ENCODE peak calls at places on chromosomes 11 and 22, in six cellular contexts. One of them, this sample, is unnamed. For H3K4me1, the result is how much of the 10 kb centered on the place peaks cover.

GRCh38 chr22:22720201-22720723 is 75.8 kb downstream of the GGTLC2 start:
- DNase-seq in neural progenitor cell: peak
- DNase-seq in adrenal gland: no peak
- DNase-seq in heart right ventricle: no peak
- DNase-seq in psoas muscle: no peak
- DNase-seq in A549: peak
- DNase-seq in this sample: no peak

GRCh38 chr22:30214703-30215405 is 31.7 kb downstream of the LIF start:
- DNase-seq in neural progenitor cell: no peak
- DNase-seq in A549: no peak
- DNase-seq in heart right ventricle: no peak
- DNase-seq in adrenal gland: no peak
- DNase-seq in psoas muscle: no peak
- DNase-seq in this sample: no peak

GRCh38 chr11:62445314-62445740 is 26.5 kb downstream of the SCGB1A1 start:
- DNase-seq in A549: no peak
- DNase-seq in neural progenitor cell: no peak
- DNase-seq in psoas muscle: no peak
- DNase-seq in adrenal gland: no peak
- DNase-seq in heart right ventricle: peak
- DNase-seq in this sample: peak

GRCh38 chr22:45006101-45006872 is 3.5 kb downstream of the PHF21B start:
- DNase-seq in neural progenitor cell: no peak
- DNase-seq in A549: no peak
- DNase-seq in adrenal gland: no peak
- DNase-seq in heart right ventricle: no peak
- DNase-seq in psoas muscle: no peak
- DNase-seq in this sample: no peak

GRCh38 chr22:25167834-25168601 is 31.6 kb upstream of the CRYBB3 start:
- DNase-seq in psoas muscle: no peak
- DNase-seq in A549: peak
- DNase-seq in neural progenitor cell: no peak
- DNase-seq in adrenal gland: no peak
- DNase-seq in heart right ventricle: no peak
- DNase-seq in this sample: no peak

GRCh38 chr11:125941606-125942275 is 4.1 kb upstream of the VSIG10L2 start:
- DNase-seq in heart right ventricle: peak
- DNase-seq in psoas muscle: peak
- DNase-seq in neural progenitor cell: peak
- DNase-seq in adrenal gland: peak
- DNase-seq in A549: peak
- DNase-seq in this sample: peak

GRCh38 chr11:112965601-112966125 is 4.4 kb downstream of the NCAM1 start:
- DNase-seq in psoas muscle: no peak
- DNase-seq in heart right ventricle: no peak
- DNase-seq in neural progenitor cell: peak
- DNase-seq in adrenal gland: no peak
- DNase-seq in A549: no peak
- DNase-seq in this sample: no peak

GRCh38 chr11:94588366-94588952 is 21.3 kb downstream of the PIWIL4 start:
- DNase-seq in heart right ventricle: no peak
- DNase-seq in neural progenitor cell: no peak
- DNase-seq in psoas muscle: no peak
- DNase-seq in adrenal gland: no peak
- DNase-seq in A549: no peak
- DNase-seq in this sample: no peak

GRCh38 chr11:60840711-60841430 is 1.0 kb upstream of the CCDC86 start:
- DNase-seq in heart right ventricle: peak
- DNase-seq in adrenal gland: peak
- DNase-seq in psoas muscle: peak
- DNase-seq in neural progenitor cell: no peak
- DNase-seq in A549: no peak
- DNase-seq in this sample: peak

GRCh38 chr11:8744423-8744822 is 61.8 kb downstream of the RPL27A start:
- DNase-seq in A549: no peak
- DNase-seq in heart right ventricle: no peak
- DNase-seq in adrenal gland: no peak
- DNase-seq in psoas muscle: no peak
- DNase-seq in neural progenitor cell: no peak
- DNase-seq in this sample: no peak

GRCh38 chr11:124079631-124080318 is 35.5 kb upstream of the VWA5A start:
- DNase-seq in psoas muscle: no peak
- DNase-seq in A549: no peak
- DNase-seq in adrenal gland: no peak
- DNase-seq in heart right ventricle: no peak
- DNase-seq in neural progenitor cell: no peak
- DNase-seq in this sample: no peak

GRCh38 chr11:70240337-70240736 is 30.2 kb upstream of the PPFIA1 start:
- DNase-seq in adrenal gland: no peak
- DNase-seq in psoas muscle: peak
- DNase-seq in heart right ventricle: no peak
- DNase-seq in A549: no peak
- DNase-seq in neural progenitor cell: no peak
- DNase-seq in this sample: no peak

GRCh38 chr11:119483341-119483880 is 60.4 kb upstream of the THY1 start:
- DNase-seq in neural progenitor cell: no peak
- DNase-seq in adrenal gland: no peak
- DNase-seq in A549: no peak
- DNase-seq in heart right ventricle: no peak
- DNase-seq in psoas muscle: peak
- DNase-seq in this sample: no peak

GRCh38 chr11:44760917-44761545 is 34.3 kb downstream of the TSPAN18 start:
- DNase-seq in heart right ventricle: peak
- DNase-seq in neural progenitor cell: peak
- DNase-seq in psoas muscle: no peak
- DNase-seq in A549: peak
- DNase-seq in adrenal gland: peak
- DNase-seq in this sample: no peak

GRCh38 chr11:118691926-118692830 is 12.7 kb upstream of the TREH start:
- DNase-seq in A549: no peak
- DNase-seq in adrenal gland: no peak
- DNase-seq in heart right ventricle: no peak
- DNase-seq in neural progenitor cell: no peak
- DNase-seq in psoas muscle: no peak
- DNase-seq in this sample: no peak

GRCh38 chr22:50737728-50738648 is at the start of gene ACR:
- DNase-seq in adrenal gland: peak
- DNase-seq in heart right ventricle: no peak
- DNase-seq in A549: no peak
- DNase-seq in neural progenitor cell: no peak
- DNase-seq in psoas muscle: peak
- DNase-seq in this sample: no peak

GRCh38 chr22:46833228-46833627 is 70.8 kb downstream of the TBC1D22A start:
- DNase-seq in adrenal gland: no peak
- DNase-seq in psoas muscle: no peak
- DNase-seq in heart right ventricle: no peak
- DNase-seq in neural progenitor cell: peak
- DNase-seq in A549: peak
- DNase-seq in this sample: no peak

GRCh38 chr11:77558380-77558779 is 31.4 kb upstream of the AQP11 start:
- DNase-seq in A549: no peak
- DNase-seq in neural progenitor cell: no peak
- DNase-seq in heart right ventricle: no peak
- DNase-seq in adrenal gland: no peak
- DNase-seq in psoas muscle: no peak
- DNase-seq in this sample: no peak

GRCh38 chr11:69703711-69704507 is at the start of gene FGF19:
- DNase-seq in psoas muscle: no peak
- DNase-seq in neural progenitor cell: peak
- DNase-seq in heart right ventricle: no peak
- DNase-seq in adrenal gland: no peak
- DNase-seq in A549: no peak
- DNase-seq in this sample: no peak

DNA sequence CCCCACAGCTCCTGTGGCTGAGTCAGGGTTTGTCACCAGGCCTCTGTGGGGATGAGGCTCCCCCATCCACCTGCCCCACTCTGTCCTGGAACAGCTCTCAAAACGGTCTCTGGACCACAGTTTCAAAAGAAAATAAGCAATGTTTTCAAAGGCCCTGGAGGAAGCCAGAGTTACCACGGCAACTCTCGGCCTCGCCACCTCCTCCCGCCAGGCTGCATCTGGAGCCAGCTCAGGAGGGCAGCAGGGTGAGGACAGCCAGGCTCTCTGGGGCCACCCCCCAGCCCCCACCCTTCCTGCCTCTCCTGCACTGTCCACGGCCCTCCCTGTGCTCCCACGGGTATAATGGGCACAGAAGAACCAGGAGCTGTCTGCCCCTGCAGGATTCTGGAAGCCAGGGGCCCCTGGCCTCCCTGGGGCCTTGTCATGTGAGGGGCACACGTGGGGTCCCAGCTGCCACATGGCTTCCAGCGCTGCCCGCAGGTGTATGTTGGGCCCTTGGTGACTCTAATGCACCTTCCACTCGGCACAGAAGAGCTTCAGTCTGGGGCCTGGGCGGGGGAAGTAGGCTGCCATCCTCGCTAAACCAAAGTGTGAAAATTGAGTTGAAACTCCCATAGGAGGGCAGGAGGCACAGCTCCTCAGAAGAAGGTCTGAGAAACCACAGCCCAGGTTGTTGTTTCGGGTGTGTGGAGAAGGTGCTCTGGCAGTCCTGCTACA is 10.3 kb downstream of the CD81 start:
- DNase-seq in heart right ventricle: no peak
- DNase-seq in psoas muscle: no peak
- DNase-seq in A549: no peak
- DNase-seq in adrenal gland: peak
- DNase-seq in neural progenitor cell: peak
- DNase-seq in this sample: no peak
- H3K4me1 ChIP-seq in heart right ventricle: half or more
- H3K4me1 ChIP-seq in psoas muscle: half or more
- H3K4me1 ChIP-seq in A549: under half
- H3K4me1 ChIP-seq in adrenal gland: under half
- H3K4me1 ChIP-seq in neural progenitor cell: under half
- H3K4me1 ChIP-seq in this sample: half or more

GRCh38 chr11:83191986-83192385 is 1.5 kb upstream of the ANKRD42 start:
- DNase-seq in psoas muscle: no peak
- DNase-seq in adrenal gland: no peak
- DNase-seq in neural progenitor cell: no peak
- DNase-seq in heart right ventricle: no peak
- DNase-seq in A549: no peak
- DNase-seq in this sample: no peak
- H3K4me3 ChIP-seq in psoas muscle: peak
- H3K4me3 ChIP-seq in adrenal gland: no peak
- H3K4me3 ChIP-seq in neural progenitor cell: peak
- H3K4me3 ChIP-seq in heart right ventricle: no peak
- H3K4me3 ChIP-seq in A549: peak
- H3K4me3 ChIP-seq in this sample: peak

GRCh38 chr22:42303304-42304020 is 33.0 kb upstream of the TCF20 start:
- DNase-seq in adrenal gland: no peak
- DNase-seq in neural progenitor cell: no peak
- DNase-seq in heart right ventricle: no peak
- DNase-seq in A549: no peak
- DNase-seq in psoas muscle: no peak
- DNase-seq in this sample: no peak

GRCh38 chr22:42301072-42301741 is 30.8 kb upstream of the TCF20 start:
- DNase-seq in adrenal gland: no peak
- DNase-seq in A549: no peak
- DNase-seq in heart right ventricle: no peak
- DNase-seq in psoas muscle: no peak
- DNase-seq in neural progenitor cell: no peak
- DNase-seq in this sample: no peak

GRCh38 chr22:42300286-42301071 is 30.0 kb upstream of the TCF20 start:
- DNase-seq in neural progenitor cell: no peak
- DNase-seq in A549: no peak
- DNase-seq in adrenal gland: no peak
- DNase-seq in heart right ventricle: no peak
- DNase-seq in psoas muscle: no peak
- DNase-seq in this sample: no peak

GRCh38 chr22:42299586-42300285 is 29.3 kb upstream of the TCF20 start:
- DNase-seq in heart right ventricle: peak
- DNase-seq in A549: no peak
- DNase-seq in adrenal gland: no peak
- DNase-seq in neural progenitor cell: peak
- DNase-seq in psoas muscle: no peak
- DNase-seq in this sample: peak

DNA sequence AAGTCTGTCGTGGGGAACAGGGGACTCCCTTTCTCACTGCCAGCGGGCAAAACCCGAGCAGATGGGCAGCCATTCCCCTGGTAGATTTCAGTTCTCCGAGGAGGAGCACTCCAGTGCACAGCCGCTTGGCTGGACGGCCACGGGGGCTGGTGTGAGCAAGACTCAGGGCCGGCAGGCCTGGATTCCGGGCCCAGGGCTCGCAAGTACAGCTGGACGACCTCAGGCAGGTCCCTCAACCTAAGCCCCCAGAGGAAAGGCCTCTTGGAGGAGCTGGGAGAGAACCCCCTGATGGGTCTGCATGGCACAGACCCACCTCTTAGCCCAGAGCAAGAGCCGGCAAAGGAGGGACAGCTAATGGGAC is 31.3 kb upstream of the TCF20 start:
- DNase-seq in heart right ventricle: no peak
- DNase-seq in A549: no peak
- DNase-seq in neural progenitor cell: no peak
- DNase-seq in adrenal gland: no peak
- DNase-seq in psoas muscle: no peak
- DNase-seq in this sample: no peak
- H3K27ac ChIP-seq in heart right ventricle: no peak
- H3K27ac ChIP-seq in A549: no peak
- H3K27ac ChIP-seq in neural progenitor cell: no peak
- H3K27ac ChIP-seq in adrenal gland: no peak
- H3K27ac ChIP-seq in psoas muscle: no peak
- H3K27ac ChIP-seq in this sample: no peak

DNA sequence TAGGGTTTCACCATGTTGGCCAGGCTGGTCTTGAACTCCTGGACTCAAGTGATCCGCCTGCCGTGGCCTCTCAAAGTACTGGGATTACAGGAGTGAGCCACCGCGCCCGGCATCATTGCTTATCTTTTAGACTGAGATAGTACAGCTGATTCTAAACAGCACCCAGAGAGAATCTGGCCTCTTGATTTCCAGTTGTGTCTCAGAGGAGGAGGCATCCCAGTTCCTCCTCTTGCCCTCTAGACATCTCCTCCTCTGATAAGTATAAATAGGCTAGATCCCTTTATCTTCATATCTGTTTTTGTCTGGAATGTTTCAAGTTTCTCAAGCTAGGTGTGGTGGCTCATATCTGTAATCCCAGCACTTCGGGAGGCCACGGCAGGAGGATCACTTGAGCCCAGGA is 7.0 kb downstream of the MARK2 start:
- DNase-seq in heart right ventricle: no peak
- DNase-seq in psoas muscle: no peak
- DNase-seq in adrenal gland: no peak
- DNase-seq in neural progenitor cell: no peak
- DNase-seq in A549: no peak
- DNase-seq in this sample: no peak
- H3K4me1 ChIP-seq in heart right ventricle: half or more
- H3K4me1 ChIP-seq in psoas muscle: under half
- H3K4me1 ChIP-seq in adrenal gland: under half
- H3K4me1 ChIP-seq in neural progenitor cell: under half
- H3K4me1 ChIP-seq in A549: under half
- H3K4me1 ChIP-seq in this sample: half or more

This sample was measured in left ventricle myocardium inferior.